ENCODE peak calls at places on chromosomes 11 and 22, in eight cellular contexts. One of them, this sample, is unnamed. For H3K4me1, the result is how much of the 10 kb centered on the place peaks cover.

GRCh38 chr22:24694971-24695928 is 79.3 kb downstream of the PIWIL3 start:
- DNase-seq in psoas muscle: no peak
- DNase-seq in OCI-LY7: no peak
- DNase-seq in cardiac muscle cell: no peak
- DNase-seq in IMR-90: no peak
- DNase-seq in keratinocyte: no peak
- DNase-seq in BE2C: no peak
- DNase-seq in A549: no peak
- DNase-seq in this sample: peak

GRCh38 chr11:26994579-26995210 is 783 bp downstream of the FIBIN start:
- DNase-seq in psoas muscle: peak
- DNase-seq in OCI-LY7: no peak
- DNase-seq in cardiac muscle cell: peak
- DNase-seq in IMR-90: no peak
- DNase-seq in keratinocyte: no peak
- DNase-seq in BE2C: no peak
- DNase-seq in A549: no peak
- DNase-seq in this sample: peak

GRCh38 chr22:49951678-49951985 is 8.9 kb upstream of the PIM3 start:
- DNase-seq in psoas muscle: no peak
- DNase-seq in OCI-LY7: no peak
- DNase-seq in cardiac muscle cell: no peak
- DNase-seq in IMR-90: no peak
- DNase-seq in keratinocyte: no peak
- DNase-seq in BE2C: no peak
- DNase-seq in A549: no peak
- DNase-seq in this sample: no peak

GRCh38 chr11:31799036-31799793 is 11.9 kb downstream of the PAX6 start:
- DNase-seq in psoas muscle: no peak
- DNase-seq in OCI-LY7: no peak
- DNase-seq in cardiac muscle cell: no peak
- DNase-seq in IMR-90: no peak
- DNase-seq in keratinocyte: no peak
- DNase-seq in BE2C: no peak
- DNase-seq in A549: no peak
- DNase-seq in this sample: no peak

GRCh38 chr22:29031236-29031982 is 30.2 kb downstream of the C22orf31 start:
- DNase-seq in psoas muscle: peak
- DNase-seq in OCI-LY7: no peak
- DNase-seq in cardiac muscle cell: peak
- DNase-seq in IMR-90: peak
- DNase-seq in keratinocyte: no peak
- DNase-seq in BE2C: peak
- DNase-seq in A549: peak
- DNase-seq in this sample: peak

GRCh38 chr22:50683086-50683993 is 10.7 kb downstream of the SHANK3 start:
- DNase-seq in psoas muscle: no peak
- DNase-seq in OCI-LY7: no peak
- DNase-seq in cardiac muscle cell: no peak
- DNase-seq in IMR-90: no peak
- DNase-seq in keratinocyte: no peak
- DNase-seq in BE2C: no peak
- DNase-seq in A549: no peak
- DNase-seq in this sample: no peak

GRCh38 chr11:71551711-71552110 is 3.5 kb downstream of the KRTAP5-9 start:
- DNase-seq in psoas muscle: no peak
- DNase-seq in OCI-LY7: no peak
- DNase-seq in cardiac muscle cell: no peak
- DNase-seq in IMR-90: no peak
- DNase-seq in keratinocyte: no peak
- DNase-seq in BE2C: no peak
- DNase-seq in A549: no peak
- DNase-seq in this sample: no peak

GRCh38 chr11:15920856-15921629 is 435.3 kb downstream of the SOX6 start:
- DNase-seq in psoas muscle: no peak
- DNase-seq in OCI-LY7: no peak
- DNase-seq in cardiac muscle cell: peak
- DNase-seq in IMR-90: peak
- DNase-seq in keratinocyte: no peak
- DNase-seq in BE2C: no peak
- DNase-seq in A549: no peak
- DNase-seq in this sample: no peak

GRCh38 chr11:130476200-130476921 is 27.9 kb downstream of the ADAMTS15 start:
- DNase-seq in psoas muscle: no peak
- DNase-seq in OCI-LY7: no peak
- DNase-seq in cardiac muscle cell: no peak
- DNase-seq in IMR-90: peak
- DNase-seq in keratinocyte: no peak
- DNase-seq in BE2C: no peak
- DNase-seq in A549: no peak
- DNase-seq in this sample: no peak

GRCh38 chr11:17473071-17473744 is 3.4 kb downstream of the ABCC8 start:
- DNase-seq in psoas muscle: no peak
- DNase-seq in OCI-LY7: no peak
- DNase-seq in cardiac muscle cell: peak
- DNase-seq in IMR-90: peak
- DNase-seq in keratinocyte: no peak
- DNase-seq in BE2C: peak
- DNase-seq in A549: peak
- DNase-seq in this sample: no peak

GRCh38 chr11:132803436-132803835 is 728.9 kb downstream of the OPCML start:
- DNase-seq in psoas muscle: no peak
- DNase-seq in OCI-LY7: no peak
- DNase-seq in cardiac muscle cell: no peak
- DNase-seq in IMR-90: peak
- DNase-seq in keratinocyte: no peak
- DNase-seq in BE2C: no peak
- DNase-seq in A549: no peak
- DNase-seq in this sample: no peak

GRCh38 chr11:124740277-124740882 is 638 bp downstream of the NRGN start:
- DNase-seq in psoas muscle: no peak
- DNase-seq in OCI-LY7: peak
- DNase-seq in cardiac muscle cell: no peak
- DNase-seq in IMR-90: no peak
- DNase-seq in keratinocyte: no peak
- DNase-seq in BE2C: peak
- DNase-seq in A549: peak
- DNase-seq in this sample: peak

GRCh38 chr11:2097356-2097997 is 41.7 kb downstream of the IGF2 start:
- DNase-seq in psoas muscle: peak
- DNase-seq in OCI-LY7: no peak
- DNase-seq in cardiac muscle cell: peak
- DNase-seq in IMR-90: peak
- DNase-seq in keratinocyte: no peak
- DNase-seq in BE2C: no peak
- DNase-seq in A549: no peak
- DNase-seq in this sample: peak

GRCh38 chr11:62889484-62890437 is 9.1 kb downstream of the SLC3A2 start:
- DNase-seq in psoas muscle: no peak
- DNase-seq in OCI-LY7: no peak
- DNase-seq in cardiac muscle cell: peak
- DNase-seq in IMR-90: peak
- DNase-seq in keratinocyte: no peak
- DNase-seq in BE2C: peak
- DNase-seq in A549: peak
- DNase-seq in this sample: peak

GRCh38 chr11:130451261-130452019 is 3.0 kb downstream of the ADAMTS15 start:
- DNase-seq in psoas muscle: no peak
- DNase-seq in OCI-LY7: no peak
- DNase-seq in cardiac muscle cell: peak
- DNase-seq in IMR-90: peak
- DNase-seq in keratinocyte: no peak
- DNase-seq in BE2C: no peak
- DNase-seq in A549: no peak
- DNase-seq in this sample: peak

GRCh38 chr11:57330029-57330428 is 5.3 kb upstream of the TNKS1BP1 start:
- DNase-seq in psoas muscle: no peak
- DNase-seq in OCI-LY7: no peak
- DNase-seq in cardiac muscle cell: no peak
- DNase-seq in IMR-90: no peak
- DNase-seq in keratinocyte: no peak
- DNase-seq in BE2C: no peak
- DNase-seq in A549: no peak
- DNase-seq in this sample: no peak

GRCh38 chr22:29309332-29310064 is 3.0 kb downstream of the GAS2L1 start:
- DNase-seq in psoas muscle: no peak
- DNase-seq in OCI-LY7: no peak
- DNase-seq in cardiac muscle cell: no peak
- DNase-seq in IMR-90: no peak
- DNase-seq in keratinocyte: no peak
- DNase-seq in BE2C: no peak
- DNase-seq in A549: no peak
- DNase-seq in this sample: peak

GRCh38 chr22:30234786-30235470 is 11.6 kb downstream of the LIF start:
- DNase-seq in psoas muscle: no peak
- DNase-seq in OCI-LY7: no peak
- DNase-seq in cardiac muscle cell: peak
- DNase-seq in IMR-90: peak
- DNase-seq in keratinocyte: no peak
- DNase-seq in BE2C: no peak
- DNase-seq in A549: no peak
- DNase-seq in this sample: no peak

GRCh38 chr22:43925433-43926348 is 2.1 kb downstream of the PNPLA3 start:
- DNase-seq in psoas muscle: no peak
- DNase-seq in OCI-LY7: no peak
- DNase-seq in cardiac muscle cell: peak
- DNase-seq in IMR-90: no peak
- DNase-seq in keratinocyte: no peak
- DNase-seq in BE2C: no peak
- DNase-seq in A549: no peak
- DNase-seq in this sample: no peak

GRCh38 chr11:45272701-45273100 is 13.4 kb downstream of the SYT13 start:
- DNase-seq in psoas muscle: no peak
- DNase-seq in OCI-LY7: no peak
- DNase-seq in cardiac muscle cell: peak
- DNase-seq in IMR-90: no peak
- DNase-seq in keratinocyte: no peak
- DNase-seq in BE2C: no peak
- DNase-seq in A549: peak
- DNase-seq in this sample: no peak

GRCh38 chr22:30361916-30362631 is 5.3 kb downstream of the CCDC157 start:
- DNase-seq in psoas muscle: no peak
- DNase-seq in OCI-LY7: no peak
- DNase-seq in cardiac muscle cell: no peak
- DNase-seq in IMR-90: no peak
- DNase-seq in keratinocyte: no peak
- DNase-seq in BE2C: no peak
- DNase-seq in A549: no peak
- DNase-seq in this sample: no peak

GRCh38 chr22:25930710-25931353 is 188.8 kb downstream of the MYO18B start:
- DNase-seq in psoas muscle: no peak
- DNase-seq in OCI-LY7: no peak
- DNase-seq in cardiac muscle cell: no peak
- DNase-seq in IMR-90: no peak
- DNase-seq in keratinocyte: no peak
- DNase-seq in BE2C: peak
- DNase-seq in A549: no peak
- DNase-seq in this sample: no peak

GRCh38 chr11:118572075-118572913 is at the start of gene ARCN1:
- DNase-seq in psoas muscle: peak
- DNase-seq in OCI-LY7: peak
- DNase-seq in cardiac muscle cell: peak
- DNase-seq in IMR-90: peak
- DNase-seq in keratinocyte: peak
- DNase-seq in BE2C: peak
- DNase-seq in A549: peak
- DNase-seq in this sample: peak

GRCh38 chr11:34366522-34366921 is 8.7 kb upstream of the ABTB2 start:
- DNase-seq in psoas muscle: no peak
- DNase-seq in OCI-LY7: no peak
- DNase-seq in cardiac muscle cell: no peak
- DNase-seq in IMR-90: no peak
- DNase-seq in keratinocyte: no peak
- DNase-seq in BE2C: peak
- DNase-seq in A549: peak
- DNase-seq in this sample: no peak

GRCh38 chr11:96123301-96123700 is 199.4 kb upstream of the MTMR2 start:
- DNase-seq in psoas muscle: no peak
- DNase-seq in OCI-LY7: peak
- DNase-seq in cardiac muscle cell: no peak
- DNase-seq in IMR-90: no peak
- DNase-seq in keratinocyte: no peak
- DNase-seq in BE2C: no peak
- DNase-seq in A549: no peak
- DNase-seq in this sample: no peak

GRCh38 chr11:12289667-12290476 is 87.5 kb upstream of the PARVA start:
- DNase-seq in psoas muscle: no peak
- DNase-seq in OCI-LY7: no peak
- DNase-seq in cardiac muscle cell: no peak
- DNase-seq in IMR-90: no peak
- DNase-seq in keratinocyte: no peak
- DNase-seq in BE2C: no peak
- DNase-seq in A549: no peak
- DNase-seq in this sample: no peak

GRCh38 chr22:46366327-46366731 is 30.8 kb downstream of the TRMU start:
- DNase-seq in psoas muscle: no peak
- DNase-seq in OCI-LY7: no peak
- DNase-seq in cardiac muscle cell: no peak
- DNase-seq in IMR-90: no peak
- DNase-seq in keratinocyte: no peak
- DNase-seq in BE2C: no peak
- DNase-seq in A549: no peak
- DNase-seq in this sample: no peak
- H3K4me3 ChIP-seq in psoas muscle: no peak
- H3K4me3 ChIP-seq in OCI-LY7: no peak
- H3K4me3 ChIP-seq in cardiac muscle cell: no peak
- H3K4me3 ChIP-seq in IMR-90: no peak
- H3K4me3 ChIP-seq in keratinocyte: no peak
- H3K4me3 ChIP-seq in BE2C: no peak
- H3K4me3 ChIP-seq in A549: no peak
- H3K4me3 ChIP-seq in this sample: no peak

GRCh38 chr22:40511604-40512003 is 124.9 kb downstream of the MRTFA start:
- DNase-seq in psoas muscle: peak
- DNase-seq in OCI-LY7: no peak
- DNase-seq in cardiac muscle cell: no peak
- DNase-seq in IMR-90: no peak
- DNase-seq in keratinocyte: no peak
- DNase-seq in BE2C: no peak
- DNase-seq in A549: peak
- DNase-seq in this sample: no peak
- H3K4me1 ChIP-seq in psoas muscle: half or more
- H3K4me1 ChIP-seq in OCI-LY7: half or more
- H3K4me1 ChIP-seq in cardiac muscle cell: under half
- H3K4me1 ChIP-seq in IMR-90: under half
- H3K4me1 ChIP-seq in keratinocyte: half or more
- H3K4me1 ChIP-seq in BE2C: under half
- H3K4me1 ChIP-seq in A549: half or more
- H3K4me1 ChIP-seq in this sample: under half

GRCh38 chr22:42270178-42270511 is 308 bp downstream of the TCF20 start:
- DNase-seq in psoas muscle: no peak
- DNase-seq in OCI-LY7: no peak
- DNase-seq in cardiac muscle cell: no peak
- DNase-seq in IMR-90: no peak
- DNase-seq in keratinocyte: no peak
- DNase-seq in BE2C: no peak
- DNase-seq in A549: peak
- DNase-seq in this sample: no peak
- H3K4me3 ChIP-seq in psoas muscle: peak
- H3K4me3 ChIP-seq in OCI-LY7: peak
- H3K4me3 ChIP-seq in cardiac muscle cell: peak
- H3K4me3 ChIP-seq in IMR-90: peak
- H3K4me3 ChIP-seq in keratinocyte: peak
- H3K4me3 ChIP-seq in BE2C: peak
- H3K4me3 ChIP-seq in A549: peak
- H3K4me3 ChIP-seq in this sample: peak

GRCh38 chr22:22746963-22747933 is 102.8 kb downstream of the GGTLC2 start:
- DNase-seq in psoas muscle: no peak
- DNase-seq in OCI-LY7: peak
- DNase-seq in cardiac muscle cell: no peak
- DNase-seq in IMR-90: no peak
- DNase-seq in keratinocyte: no peak
- DNase-seq in BE2C: no peak
- DNase-seq in A549: no peak
- DNase-seq in this sample: no peak
- H3K4me1 ChIP-seq in psoas muscle: under half
- H3K4me1 ChIP-seq in OCI-LY7: under half
- H3K4me1 ChIP-seq in cardiac muscle cell: under half
- H3K4me1 ChIP-seq in IMR-90: under half
- H3K4me1 ChIP-seq in keratinocyte: under half
- H3K4me1 ChIP-seq in BE2C: under half
- H3K4me1 ChIP-seq in A549: under half
- H3K4me1 ChIP-seq in this sample: under half

This sample was measured in mucosa of descending colon.